ENCODE peak calls at places on chromosomes 3 and 15, in four cellular contexts. One of them, this sample, is unnamed.

GRCh38 chr3:50275996-50276761 is 2.7 kb upstream of the LSMEM2 start:
- DNase-seq in AG04449: no peak
- DNase-seq in suprapubic skin: no peak
- DNase-seq in transverse colon: no peak
- DNase-seq in this sample: no peak

GRCh38 chr15:100803158-100803440 is 76.5 kb upstream of the ALDH1A3 start:
- DNase-seq in AG04449: no peak
- DNase-seq in suprapubic skin: no peak
- DNase-seq in transverse colon: no peak
- DNase-seq in this sample: peak

GRCh38 chr15:36899696-36900095 is 200.7 kb downstream of the MEIS2 start:
- DNase-seq in AG04449: no peak
- DNase-seq in suprapubic skin: no peak
- DNase-seq in transverse colon: no peak
- DNase-seq in this sample: no peak

GRCh38 chr3:80233576-80233975 is 465.8 kb upstream of the ROBO1 start:
- DNase-seq in AG04449: no peak
- DNase-seq in suprapubic skin: no peak
- DNase-seq in transverse colon: no peak
- DNase-seq in this sample: no peak

GRCh38 chr3:52250122-52250521 is 4.6 kb downstream of the PPM1M start:
- DNase-seq in AG04449: no peak
- DNase-seq in suprapubic skin: no peak
- DNase-seq in transverse colon: no peak
- DNase-seq in this sample: no peak

GRCh38 chr3:190252080-190252479 is 70.2 kb downstream of the CLDN1 start:
- DNase-seq in AG04449: peak
- DNase-seq in suprapubic skin: no peak
- DNase-seq in transverse colon: no peak
- DNase-seq in this sample: no peak

GRCh38 chr15:41001524-41001923 is 48.3 kb downstream of the CHAC1 start:
- DNase-seq in AG04449: no peak
- DNase-seq in suprapubic skin: no peak
- DNase-seq in transverse colon: peak
- DNase-seq in this sample: no peak

GRCh38 chr3:132292062-132292461 is 25.1 kb upstream of the ACP3 start:
- DNase-seq in AG04449: no peak
- DNase-seq in suprapubic skin: no peak
- DNase-seq in transverse colon: no peak
- DNase-seq in this sample: no peak

GRCh38 chr15:64699767-64700388 is 75.5 kb downstream of the RBPMS2 start:
- DNase-seq in AG04449: no peak
- DNase-seq in suprapubic skin: peak
- DNase-seq in transverse colon: no peak
- DNase-seq in this sample: peak

GRCh38 chr3:21562225-21562624 is 188.8 kb downstream of the ZNF385D start:
- DNase-seq in AG04449: no peak
- DNase-seq in suprapubic skin: no peak
- DNase-seq in transverse colon: no peak
- DNase-seq in this sample: no peak

GRCh38 chr3:150737874-150738679 is 24.9 kb downstream of the SIAH2 start:
- DNase-seq in AG04449: no peak
- DNase-seq in suprapubic skin: no peak
- DNase-seq in transverse colon: no peak
- DNase-seq in this sample: no peak

GRCh38 chr3:83514130-83514914 is 1444.5 kb upstream of the CADM2 start:
- DNase-seq in AG04449: no peak
- DNase-seq in suprapubic skin: no peak
- DNase-seq in transverse colon: no peak
- DNase-seq in this sample: no peak

GRCh38 chr15:51735211-51735610 is 2.2 kb downstream of the LYSMD2 start:
- DNase-seq in AG04449: no peak
- DNase-seq in suprapubic skin: no peak
- DNase-seq in transverse colon: no peak
- DNase-seq in this sample: no peak
- H3K4me3 ChIP-seq in AG04449: no peak
- H3K4me3 ChIP-seq in suprapubic skin: no peak
- H3K4me3 ChIP-seq in transverse colon: no peak
- H3K4me3 ChIP-seq in this sample: no peak

DNA sequence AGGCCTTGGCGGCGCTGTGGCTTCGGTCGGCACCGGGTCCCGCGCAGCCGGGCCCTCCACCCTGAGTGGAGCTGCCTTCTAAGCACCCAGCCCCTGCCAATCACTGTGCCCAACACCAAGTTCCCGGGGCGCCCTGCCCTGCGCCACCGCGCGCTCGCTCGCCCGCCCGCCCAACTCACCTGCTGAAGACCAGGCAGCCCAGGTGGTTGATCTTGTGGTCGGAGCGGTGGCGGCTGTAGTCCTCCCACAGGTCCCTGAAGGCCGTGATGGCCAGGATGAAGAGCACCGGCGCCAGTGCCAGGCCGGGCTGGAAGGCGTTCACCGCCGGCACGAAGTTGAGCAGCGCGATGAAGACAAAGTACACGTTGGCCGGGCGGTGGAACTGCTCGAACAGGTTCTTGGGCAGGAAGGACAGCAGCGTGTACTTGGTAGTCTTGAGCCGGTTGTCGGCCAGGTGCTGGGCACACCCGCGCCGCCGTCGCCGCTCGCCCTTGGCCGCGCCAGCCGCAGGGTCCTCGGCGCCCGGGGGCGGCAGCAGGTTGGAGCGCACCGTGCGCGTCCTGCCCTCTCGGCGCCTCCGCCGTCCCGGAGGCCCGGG is 559 bp downstream of the ATP10A start:
- DNase-seq in AG04449: no peak
- DNase-seq in suprapubic skin: no peak
- DNase-seq in transverse colon: no peak
- DNase-seq in this sample: peak
- TF ChIP-seq CTCF in AG04449: peak
- TF ChIP-seq CTCF in suprapubic skin: no peak
- TF ChIP-seq CTCF in transverse colon: no peak
- TF ChIP-seq CTCF in this sample: no peak

DNA sequence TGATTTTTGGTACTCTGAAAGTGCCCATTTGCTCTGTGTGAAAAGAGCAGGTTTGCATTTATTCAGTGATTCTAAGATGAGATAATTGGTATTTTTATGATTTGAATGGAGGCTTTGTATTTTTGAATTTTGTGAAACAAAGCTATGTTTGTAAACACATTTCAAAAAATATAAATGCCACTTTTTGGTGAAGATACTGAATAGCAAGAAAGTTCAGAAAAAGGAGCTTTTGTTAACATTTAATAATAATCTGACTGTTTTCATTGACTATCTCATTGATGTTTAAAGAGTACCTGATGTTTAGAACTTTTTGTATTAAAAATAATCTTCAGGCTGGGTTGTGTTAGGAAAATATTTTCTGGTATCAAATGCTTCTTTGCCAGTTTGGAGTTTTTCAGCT is 23.7 kb downstream of the TCF12 start:
- DNase-seq in AG04449: no peak
- DNase-seq in suprapubic skin: no peak
- DNase-seq in transverse colon: no peak
- DNase-seq in this sample: no peak
- H3K4me3 ChIP-seq in AG04449: no peak
- H3K4me3 ChIP-seq in suprapubic skin: no peak
- H3K4me3 ChIP-seq in transverse colon: no peak
- H3K4me3 ChIP-seq in this sample: no peak

DNA sequence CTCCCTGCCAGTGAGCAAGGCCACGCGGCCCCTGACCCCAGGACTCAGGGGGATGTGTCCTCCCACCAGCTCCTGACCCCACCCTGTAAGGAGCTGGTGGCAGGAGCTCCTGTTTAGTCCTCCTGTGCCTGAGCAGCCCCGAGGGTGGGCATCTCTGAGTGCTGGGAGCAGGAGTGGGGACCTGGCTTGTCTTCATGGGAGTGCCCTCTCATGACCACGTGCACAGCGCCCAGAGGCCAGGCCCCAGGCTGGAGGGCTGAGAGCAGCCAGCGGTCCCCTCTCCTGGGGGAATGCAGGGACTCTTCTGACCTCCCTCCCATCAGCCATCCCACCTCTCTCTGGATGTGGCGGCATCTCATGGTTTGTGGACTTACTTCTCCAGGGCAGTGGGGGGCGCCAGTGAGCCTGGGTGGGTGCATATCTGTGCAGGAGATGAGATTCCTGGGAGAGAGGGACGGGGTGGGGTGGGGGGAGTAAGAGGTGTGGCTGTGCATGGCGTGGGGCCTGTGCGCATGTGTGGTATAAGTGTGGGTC is 205.6 kb downstream of the TBC1D2B start:
- DNase-seq in AG04449: no peak
- DNase-seq in suprapubic skin: no peak
- DNase-seq in transverse colon: no peak
- DNase-seq in this sample: no peak
- TF ChIP-seq CTCF in AG04449: peak
- TF ChIP-seq CTCF in suprapubic skin: no peak
- TF ChIP-seq CTCF in transverse colon: no peak
- TF ChIP-seq CTCF in this sample: no peak

DNA sequence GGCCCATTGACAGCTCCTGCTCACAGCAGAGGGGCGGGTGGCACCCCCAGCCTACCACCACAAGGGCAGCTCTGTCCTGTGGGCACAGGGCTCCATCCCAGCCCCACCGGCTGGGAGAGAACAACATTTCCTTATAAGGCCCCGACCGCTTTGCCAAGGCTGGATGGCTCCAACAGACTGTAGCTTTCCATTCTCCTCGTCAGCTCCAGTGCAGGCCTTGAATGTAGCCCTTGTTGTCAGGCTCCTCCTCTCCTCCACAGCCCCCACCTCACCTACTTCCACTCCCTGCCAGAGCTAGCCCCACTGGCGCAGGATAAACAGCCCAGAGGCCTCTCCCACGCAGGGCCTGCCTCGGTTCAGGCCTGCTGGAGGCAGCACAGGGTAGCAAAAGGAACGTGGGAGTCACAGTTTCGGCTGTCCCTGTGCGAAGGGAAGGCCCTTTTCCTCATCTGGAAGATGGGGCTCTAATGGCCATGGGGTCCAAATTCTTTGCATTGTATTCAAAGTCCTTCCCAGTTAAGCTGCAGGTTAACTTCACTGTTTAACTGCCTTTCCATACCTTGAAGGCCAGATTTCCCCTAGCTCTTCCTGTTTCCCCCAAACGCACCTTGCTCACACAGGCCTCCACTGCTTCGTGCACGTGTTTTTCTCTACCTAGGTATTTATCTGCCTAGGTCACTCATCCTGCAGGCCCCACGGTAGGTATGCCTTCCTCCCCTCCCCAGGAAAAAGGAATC is 101.6 kb upstream of the LPP start:
- DNase-seq in AG04449: no peak
- DNase-seq in suprapubic skin: peak
- DNase-seq in transverse colon: peak
- DNase-seq in this sample: peak
- H3K4me3 ChIP-seq in AG04449: no peak
- H3K4me3 ChIP-seq in suprapubic skin: no peak
- H3K4me3 ChIP-seq in transverse colon: no peak
- H3K4me3 ChIP-seq in this sample: no peak

GRCh38 chr15:33296050-33296449 is 14.7 kb upstream of the RYR3 start:
- DNase-seq in AG04449: no peak
- DNase-seq in suprapubic skin: no peak
- DNase-seq in transverse colon: no peak
- DNase-seq in this sample: no peak
- TF ChIP-seq CTCF in AG04449: no peak
- TF ChIP-seq CTCF in suprapubic skin: no peak
- TF ChIP-seq CTCF in transverse colon: no peak
- TF ChIP-seq CTCF in this sample: no peak

GRCh38 chr3:112671930-112672715 is 31.2 kb upstream of the CCDC80 start:
- DNase-seq in AG04449: peak
- DNase-seq in suprapubic skin: no peak
- DNase-seq in transverse colon: no peak
- DNase-seq in this sample: no peak
- H3K4me3 ChIP-seq in AG04449: no peak
- H3K4me3 ChIP-seq in suprapubic skin: no peak
- H3K4me3 ChIP-seq in transverse colon: no peak
- H3K4me3 ChIP-seq in this sample: no peak